ENCODE peak calls at places on chromosomes 13 and 19, in ten cellular contexts. One of them, this sample, is unnamed.

GRCh38 chr19:46985532-46986415 is 33.9 kb upstream of the NPAS1 start:
- DNase-seq in MCF 10A: no peak
- DNase-seq in HCT116: no peak
- DNase-seq in RWPE1: no peak
- DNase-seq in tibial artery: no peak
- DNase-seq in HFFc6: no peak
- DNase-seq in nephron progenitor cell: no peak
- DNase-seq in bronchial epithelial cell: no peak
- DNase-seq in cardiac fibroblast: no peak
- DNase-seq in Peyer's patch: no peak
- DNase-seq in this sample: no peak

GRCh38 chr19:10927691-10928562 is 512 bp downstream of the YIPF2 start:
- DNase-seq in RWPE1: no peak
- DNase-seq in bronchial epithelial cell: no peak
- DNase-seq in nephron progenitor cell: no peak
- DNase-seq in HCT116: no peak
- DNase-seq in tibial artery: no peak
- DNase-seq in Peyer's patch: peak
- DNase-seq in HFFc6: peak
- DNase-seq in MCF 10A: no peak
- DNase-seq in cardiac fibroblast: no peak
- DNase-seq in this sample: no peak

GRCh38 chr13:102191951-102192461 is 209.8 kb downstream of the FGF14 start:
- DNase-seq in cardiac fibroblast: peak
- DNase-seq in HFFc6: no peak
- DNase-seq in MCF 10A: peak
- DNase-seq in tibial artery: peak
- DNase-seq in nephron progenitor cell: no peak
- DNase-seq in Peyer's patch: no peak
- DNase-seq in bronchial epithelial cell: peak
- DNase-seq in HCT116: no peak
- DNase-seq in RWPE1: peak
- DNase-seq in this sample: no peak

GRCh38 chr19:920051-920857 is 3.1 kb downstream of the KISS1R start:
- DNase-seq in RWPE1: no peak
- DNase-seq in HFFc6: no peak
- DNase-seq in tibial artery: no peak
- DNase-seq in bronchial epithelial cell: no peak
- DNase-seq in Peyer's patch: peak
- DNase-seq in cardiac fibroblast: no peak
- DNase-seq in nephron progenitor cell: peak
- DNase-seq in MCF 10A: no peak
- DNase-seq in HCT116: no peak
- DNase-seq in this sample: peak

GRCh38 chr13:67146523-67147130 is 83.5 kb downstream of the PCDH9 start:
- DNase-seq in Peyer's patch: no peak
- DNase-seq in cardiac fibroblast: no peak
- DNase-seq in HCT116: no peak
- DNase-seq in nephron progenitor cell: no peak
- DNase-seq in HFFc6: no peak
- DNase-seq in tibial artery: no peak
- DNase-seq in bronchial epithelial cell: no peak
- DNase-seq in RWPE1: no peak
- DNase-seq in MCF 10A: no peak
- DNase-seq in this sample: no peak

GRCh38 chr13:58592052-58592451 is 960.5 kb downstream of the PCDH17 start:
- DNase-seq in RWPE1: no peak
- DNase-seq in Peyer's patch: no peak
- DNase-seq in cardiac fibroblast: no peak
- DNase-seq in HFFc6: no peak
- DNase-seq in bronchial epithelial cell: no peak
- DNase-seq in nephron progenitor cell: no peak
- DNase-seq in MCF 10A: no peak
- DNase-seq in tibial artery: no peak
- DNase-seq in HCT116: no peak
- DNase-seq in this sample: no peak

GRCh38 chr13:21043898-21044297 is 17.5 kb downstream of the LATS2 start:
- DNase-seq in HFFc6: peak
- DNase-seq in cardiac fibroblast: peak
- DNase-seq in HCT116: no peak
- DNase-seq in RWPE1: no peak
- DNase-seq in bronchial epithelial cell: no peak
- DNase-seq in tibial artery: no peak
- DNase-seq in Peyer's patch: no peak
- DNase-seq in nephron progenitor cell: no peak
- DNase-seq in MCF 10A: no peak
- DNase-seq in this sample: no peak

GRCh38 chr13:41675306-41675705 is 218.0 kb downstream of the RGCC start:
- DNase-seq in RWPE1: peak
- DNase-seq in Peyer's patch: no peak
- DNase-seq in bronchial epithelial cell: peak
- DNase-seq in nephron progenitor cell: no peak
- DNase-seq in HFFc6: peak
- DNase-seq in cardiac fibroblast: peak
- DNase-seq in MCF 10A: peak
- DNase-seq in HCT116: no peak
- DNase-seq in tibial artery: no peak
- DNase-seq in this sample: no peak

GRCh38 chr13:110392510-110393233 is 85.6 kb downstream of the COL4A2 start:
- DNase-seq in RWPE1: no peak
- DNase-seq in HCT116: no peak
- DNase-seq in Peyer's patch: no peak
- DNase-seq in nephron progenitor cell: no peak
- DNase-seq in bronchial epithelial cell: no peak
- DNase-seq in tibial artery: no peak
- DNase-seq in MCF 10A: no peak
- DNase-seq in cardiac fibroblast: peak
- DNase-seq in HFFc6: no peak
- DNase-seq in this sample: no peak

GRCh38 chr19:14480695-14481069 is 5.5 kb upstream of the PTGER1 start:
- DNase-seq in HCT116: no peak
- DNase-seq in MCF 10A: no peak
- DNase-seq in Peyer's patch: no peak
- DNase-seq in bronchial epithelial cell: no peak
- DNase-seq in nephron progenitor cell: no peak
- DNase-seq in RWPE1: no peak
- DNase-seq in tibial artery: no peak
- DNase-seq in HFFc6: no peak
- DNase-seq in cardiac fibroblast: no peak
- DNase-seq in this sample: no peak

GRCh38 chr13:100675660-100676129 is 1.1 kb upstream of the TMTC4 start:
- DNase-seq in cardiac fibroblast: no peak
- DNase-seq in HFFc6: no peak
- DNase-seq in MCF 10A: no peak
- DNase-seq in RWPE1: no peak
- DNase-seq in nephron progenitor cell: no peak
- DNase-seq in tibial artery: no peak
- DNase-seq in Peyer's patch: no peak
- DNase-seq in bronchial epithelial cell: no peak
- DNase-seq in HCT116: no peak
- DNase-seq in this sample: no peak

GRCh38 chr19:32691952-32692726 is 518 bp downstream of the NUDT19 start:
- DNase-seq in RWPE1: no peak
- DNase-seq in bronchial epithelial cell: peak
- DNase-seq in Peyer's patch: peak
- DNase-seq in MCF 10A: peak
- DNase-seq in cardiac fibroblast: peak
- DNase-seq in HCT116: no peak
- DNase-seq in tibial artery: peak
- DNase-seq in HFFc6: peak
- DNase-seq in nephron progenitor cell: peak
- DNase-seq in this sample: peak

GRCh38 chr19:45598267-45599011 is 3.6 kb downstream of the GPR4 start:
- DNase-seq in MCF 10A: no peak
- DNase-seq in nephron progenitor cell: no peak
- DNase-seq in HFFc6: no peak
- DNase-seq in RWPE1: no peak
- DNase-seq in cardiac fibroblast: no peak
- DNase-seq in bronchial epithelial cell: no peak
- DNase-seq in HCT116: no peak
- DNase-seq in Peyer's patch: no peak
- DNase-seq in tibial artery: no peak
- DNase-seq in this sample: no peak

GRCh38 chr13:77305276-77305675 is 21.6 kb downstream of the MYCBP2 start:
- DNase-seq in bronchial epithelial cell: no peak
- DNase-seq in HFFc6: no peak
- DNase-seq in RWPE1: no peak
- DNase-seq in cardiac fibroblast: peak
- DNase-seq in MCF 10A: no peak
- DNase-seq in nephron progenitor cell: no peak
- DNase-seq in Peyer's patch: no peak
- DNase-seq in tibial artery: no peak
- DNase-seq in HCT116: no peak
- DNase-seq in this sample: no peak

GRCh38 chr19:3132971-3133792 is 2.7 kb upstream of the GNA15 start:
- DNase-seq in tibial artery: peak
- DNase-seq in HFFc6: peak
- DNase-seq in bronchial epithelial cell: peak
- DNase-seq in Peyer's patch: peak
- DNase-seq in cardiac fibroblast: peak
- DNase-seq in MCF 10A: no peak
- DNase-seq in HCT116: no peak
- DNase-seq in RWPE1: no peak
- DNase-seq in nephron progenitor cell: no peak
- DNase-seq in this sample: peak

GRCh38 chr13:41224113-41225110 is 30.0 kb upstream of the KBTBD7 start:
- DNase-seq in bronchial epithelial cell: peak
- DNase-seq in cardiac fibroblast: peak
- DNase-seq in MCF 10A: no peak
- DNase-seq in RWPE1: peak
- DNase-seq in HCT116: no peak
- DNase-seq in tibial artery: no peak
- DNase-seq in nephron progenitor cell: no peak
- DNase-seq in HFFc6: peak
- DNase-seq in Peyer's patch: no peak
- DNase-seq in this sample: no peak

GRCh38 chr13:111876506-111876905 is 190.4 kb upstream of the SOX1 start:
- DNase-seq in cardiac fibroblast: no peak
- DNase-seq in MCF 10A: no peak
- DNase-seq in nephron progenitor cell: no peak
- DNase-seq in HFFc6: no peak
- DNase-seq in HCT116: no peak
- DNase-seq in RWPE1: no peak
- DNase-seq in tibial artery: no peak
- DNase-seq in bronchial epithelial cell: no peak
- DNase-seq in Peyer's patch: peak
- DNase-seq in this sample: no peak

GRCh38 chr13:27765650-27766049 is 26.6 kb upstream of the GSX1 start:
- DNase-seq in Peyer's patch: no peak
- DNase-seq in MCF 10A: no peak
- DNase-seq in RWPE1: no peak
- DNase-seq in nephron progenitor cell: no peak
- DNase-seq in HFFc6: no peak
- DNase-seq in cardiac fibroblast: no peak
- DNase-seq in bronchial epithelial cell: no peak
- DNase-seq in tibial artery: no peak
- DNase-seq in HCT116: no peak
- DNase-seq in this sample: no peak

DNA sequence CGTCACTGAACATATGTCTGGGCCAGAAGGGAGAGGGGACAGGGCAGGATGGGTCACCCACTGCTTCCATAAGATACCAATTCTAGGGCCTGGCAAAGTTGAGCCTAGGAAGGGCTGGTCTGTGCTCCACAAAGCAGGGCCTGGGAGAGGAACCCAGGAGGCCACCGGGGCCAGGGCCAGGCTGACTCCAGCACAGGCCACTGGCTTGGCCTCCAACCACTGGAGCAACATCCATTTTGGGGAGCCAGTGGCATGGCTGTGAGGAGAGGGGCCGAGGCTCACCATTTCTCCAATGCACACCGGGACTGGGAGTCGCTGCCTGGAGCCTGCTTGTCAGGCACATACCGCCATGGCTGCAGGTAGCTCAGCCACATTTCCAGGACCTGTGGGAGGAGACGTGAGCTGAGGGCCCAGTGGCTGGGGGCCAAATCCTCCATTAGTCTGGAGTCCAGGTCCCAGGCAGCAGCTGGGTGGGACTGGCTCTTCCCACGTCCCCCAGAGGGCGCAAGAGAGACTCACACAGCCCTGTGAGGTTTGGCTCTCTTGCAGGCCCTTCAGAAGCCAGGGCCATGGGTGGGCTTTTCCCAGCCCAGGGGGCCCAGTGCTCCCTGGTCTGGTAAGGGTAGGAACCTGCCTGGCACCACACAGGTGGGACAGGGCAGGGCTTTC is 27.7 kb downstream of the TUBA3C start:
- DNase-seq in nephron progenitor cell: no peak
- DNase-seq in Peyer's patch: no peak
- DNase-seq in MCF 10A: no peak
- DNase-seq in HFFc6: no peak
- DNase-seq in RWPE1: no peak
- DNase-seq in bronchial epithelial cell: no peak
- DNase-seq in cardiac fibroblast: no peak
- DNase-seq in tibial artery: no peak
- DNase-seq in HCT116: no peak
- DNase-seq in this sample: no peak
- TF ChIP-seq CTCF in nephron progenitor cell: no peak
- TF ChIP-seq CTCF in Peyer's patch: no peak
- TF ChIP-seq CTCF in MCF 10A: peak
- TF ChIP-seq CTCF in HFFc6: peak
- TF ChIP-seq CTCF in RWPE1: no peak
- TF ChIP-seq CTCF in bronchial epithelial cell: no peak
- TF ChIP-seq CTCF in cardiac fibroblast: no peak
- TF ChIP-seq CTCF in tibial artery: no peak
- TF ChIP-seq CTCF in HCT116: no peak
- TF ChIP-seq CTCF in this sample: no peak

GRCh38 chr19:12111176-12111575 is 29.0 kb downstream of the ZNF20 start:
- DNase-seq in MCF 10A: no peak
- DNase-seq in bronchial epithelial cell: no peak
- DNase-seq in HFFc6: no peak
- DNase-seq in RWPE1: no peak
- DNase-seq in nephron progenitor cell: no peak
- DNase-seq in Peyer's patch: no peak
- DNase-seq in tibial artery: no peak
- DNase-seq in cardiac fibroblast: no peak
- DNase-seq in HCT116: no peak
- DNase-seq in this sample: no peak
- TF ChIP-seq CTCF in MCF 10A: no peak
- TF ChIP-seq CTCF in bronchial epithelial cell: no peak
- TF ChIP-seq CTCF in HFFc6: no peak
- TF ChIP-seq CTCF in RWPE1: no peak
- TF ChIP-seq CTCF in nephron progenitor cell: no peak
- TF ChIP-seq CTCF in Peyer's patch: no peak
- TF ChIP-seq CTCF in tibial artery: no peak
- TF ChIP-seq CTCF in cardiac fibroblast: no peak
- TF ChIP-seq CTCF in HCT116: no peak
- TF ChIP-seq CTCF in this sample: no peak

GRCh38 chr13:43023244-43023931 is at the start of gene DNAJC15:
- DNase-seq in HFFc6: peak
- DNase-seq in tibial artery: peak
- DNase-seq in cardiac fibroblast: peak
- DNase-seq in bronchial epithelial cell: peak
- DNase-seq in MCF 10A: peak
- DNase-seq in nephron progenitor cell: peak
- DNase-seq in HCT116: peak
- DNase-seq in RWPE1: no peak
- DNase-seq in Peyer's patch: peak
- DNase-seq in this sample: peak
- TF ChIP-seq CTCF in HFFc6: no peak
- TF ChIP-seq CTCF in tibial artery: no peak
- TF ChIP-seq CTCF in cardiac fibroblast: no peak
- TF ChIP-seq CTCF in bronchial epithelial cell: no peak
- TF ChIP-seq CTCF in MCF 10A: no peak
- TF ChIP-seq CTCF in nephron progenitor cell: no peak
- TF ChIP-seq CTCF in HCT116: no peak
- TF ChIP-seq CTCF in RWPE1: no peak
- TF ChIP-seq CTCF in Peyer's patch: peak
- TF ChIP-seq CTCF in this sample: no peak

GRCh38 chr19:18999896-19000620 is 33.3 kb downstream of the SUGP2 start:
- DNase-seq in tibial artery: no peak
- DNase-seq in HCT116: no peak
- DNase-seq in MCF 10A: peak
- DNase-seq in bronchial epithelial cell: no peak
- DNase-seq in RWPE1: no peak
- DNase-seq in HFFc6: no peak
- DNase-seq in nephron progenitor cell: no peak
- DNase-seq in cardiac fibroblast: peak
- DNase-seq in Peyer's patch: no peak
- DNase-seq in this sample: no peak
- TF ChIP-seq CTCF in tibial artery: no peak
- TF ChIP-seq CTCF in HCT116: peak
- TF ChIP-seq CTCF in MCF 10A: no peak
- TF ChIP-seq CTCF in bronchial epithelial cell: peak
- TF ChIP-seq CTCF in RWPE1: no peak
- TF ChIP-seq CTCF in HFFc6: peak
- TF ChIP-seq CTCF in nephron progenitor cell: peak
- TF ChIP-seq CTCF in cardiac fibroblast: peak
- TF ChIP-seq CTCF in Peyer's patch: no peak
- TF ChIP-seq CTCF in this sample: no peak

This sample was measured in mucosa of descending colon.